ENCODE peak calls at places on chromosomes 1 and 21, in ten cellular contexts. M is AG09309; D is CD8-positive, alpha-beta T cell; Y is astrocyte of the spinal cord; U is esophagus muscularis mucosa; N is choroid plexus epithelial cell; C is heart right ventricle; B is fibroblast of pulmonary artery; X is cardiac fibroblast; O is upper lobe of left lung. G is an unnamed sample.

GRCh38 chr1:98992844-98993243 is 11.8 kb downstream of the PLPPR5 start:
- DNase-seq in Y (no peak), N (no peak), U (no peak), X (no peak), C (no peak), B (no peak), M (no peak), O (no peak), D (no peak), G (no peak)

GRCh38 chr1:78722947-78723346 is 73.3 kb downstream of the IFI44 start:
- DNase-seq in Y (peak), C (no peak), O (no peak), N (peak), M (peak), U (no peak), D (no peak), X (peak), B (peak), G (no peak)

GRCh38 chr1:237864338-237865244 is 26.1 kb downstream of the ZP4 start:
- DNase-seq in X (peak), N (peak), B (peak), Y (peak), O (peak), M (no peak), D (no peak), C (peak), U (no peak), G (peak)

GRCh38 chr1:152036316-152037216 is at the start of gene S100A11:
- DNase-seq in N (peak), D (peak), O (peak), Y (peak), C (peak), B (peak), X (peak), M (no peak), U (peak), G (no peak)

GRCh38 chr1:25544819-25545218 is 1.4 kb downstream of the LDLRAP1 start:
- DNase-seq in Y (no peak), U (no peak), N (no peak), O (no peak), M (no peak), B (no peak), C (no peak), D (no peak), X (no peak), G (no peak)

GRCh38 chr1:88610687-88611086 is 73.4 kb upstream of the PKN2 start:
- DNase-seq in Y (no peak), O (no peak), D (no peak), X (peak), U (no peak), M (no peak), B (peak), N (peak), C (no peak), G (no peak)

GRCh38 chr1:3850857-3851256 is 6.2 kb downstream of the CEP104 start:
- DNase-seq in M (no peak), D (no peak), X (no peak), O (peak), U (no peak), N (no peak), Y (no peak), B (no peak), C (no peak), G (no peak)

GRCh38 chr1:52002038-52002917 is 11.8 kb upstream of the RAB3B start:
- DNase-seq in Y (peak), M (peak), X (peak), B (peak), U (no peak), O (no peak), C (no peak), D (peak), N (peak), G (peak)

GRCh38 chr1:12460911-12461621 is 156.9 kb downstream of the DHRS3 start:
- DNase-seq in B (no peak), Y (peak), M (no peak), O (no peak), X (no peak), N (peak), U (no peak), D (no peak), C (peak), G (peak)

GRCh38 chr21:34552324-34553198 is 40.6 kb upstream of the KCNE1 start:
- DNase-seq in Y (peak), M (peak), X (peak), O (no peak), D (no peak), U (no peak), C (no peak), B (no peak), N (peak), G (peak)

GRCh38 chr1:150564051-150564991 is 15.1 kb downstream of the MCL1 start:
- DNase-seq in U (no peak), B (peak), X (peak), C (no peak), M (no peak), Y (peak), O (no peak), N (peak), D (no peak), G (no peak)

GRCh38 chr1:15934211-15935055 is 41.5 kb downstream of the ZBTB17 start:
- DNase-seq in O (peak), D (no peak), C (no peak), U (no peak), Y (no peak), X (no peak), B (no peak), M (no peak), N (no peak), G (no peak)

GRCh38 chr1:17207966-17208418 is 3.1 kb downstream of the PADI1 start:
- DNase-seq in D (peak), C (no peak), N (peak), X (peak), M (no peak), O (no peak), B (peak), U (no peak), Y (peak), G (no peak)

GRCh38 chr1:30450818-30451233 is 272.6 kb downstream of the MATN1 start:
- DNase-seq in U (peak), Y (no peak), O (no peak), D (no peak), X (no peak), B (no peak), M (no peak), N (no peak), C (no peak), G (no peak)

GRCh38 chr21:45877160-45877438 is 104.5 kb upstream of the COL6A1 start:
- DNase-seq in B (no peak), Y (no peak), X (no peak), U (no peak), C (no peak), N (no peak), O (no peak), M (no peak), D (no peak), G (no peak)

GRCh38 chr1:12015499-12015898 is 3.8 kb upstream of the MIIP start:
- DNase-seq in N (no peak), D (no peak), Y (no peak), C (no peak), U (no peak), X (no peak), M (no peak), B (no peak), O (no peak), G (no peak)

GRCh38 chr1:177355575-177355974 is 184.8 kb downstream of the BRINP2 start:
- DNase-seq in X (peak), O (no peak), U (no peak), C (no peak), B (peak), D (no peak), M (no peak), Y (peak), N (peak), G (no peak)

GRCh38 chr1:3903141-3904005 is 3.3 kb upstream of the C1orf174 start:
- DNase-seq in C (no peak), B (no peak), Y (peak), D (no peak), U (no peak), N (peak), X (no peak), O (no peak), M (no peak), G (no peak)

GRCh38 chr1:33599516-33600115 is 127.2 kb downstream of the ZSCAN20 start:
- DNase-seq in X (no peak), B (no peak), Y (no peak), O (no peak), C (no peak), U (no peak), D (no peak), M (no peak), N (no peak), G (no peak)

GRCh38 chr1:165900576-165901380 is 73.4 kb downstream of the UCK2 start:
- DNase-seq in Y (peak), U (no peak), N (peak), O (no peak), B (peak), C (no peak), D (no peak), X (no peak), M (no peak), G (no peak)

GRCh38 chr1:93061895-93062792 is 16.9 kb upstream of the MTF2 start:
- DNase-seq in O (no peak), C (no peak), D (peak), X (peak), Y (peak), M (no peak), B (peak), N (peak), U (no peak), G (no peak)

GRCh38 chr1:53086504-53087070 is 24.6 kb downstream of the PODN start:
- DNase-seq in X (no peak), D (no peak), U (no peak), N (peak), Y (no peak), C (no peak), O (no peak), M (no peak), B (no peak), G (no peak)

GRCh38 chr1:150150511-150151021 is 850 bp downstream of the PLEKHO1 start:
- DNase-seq in M (no peak), N (no peak), D (no peak), B (no peak), X (no peak), C (peak), O (peak), U (no peak), Y (no peak), G (no peak)

GRCh38 chr21:30101967-30102366 is 64.6 kb downstream of the CLDN17 start:
- DNase-seq in C (no peak), N (no peak), X (no peak), M (no peak), D (no peak), B (no peak), U (no peak), Y (no peak), O (no peak), G (peak)

GRCh38 chr21:30102881-30103280 is 63.7 kb downstream of the CLDN17 start:
- DNase-seq in C (no peak), M (no peak), X (no peak), O (no peak), N (no peak), D (no peak), B (no peak), Y (no peak), U (no peak), G (no peak)

DNA sequence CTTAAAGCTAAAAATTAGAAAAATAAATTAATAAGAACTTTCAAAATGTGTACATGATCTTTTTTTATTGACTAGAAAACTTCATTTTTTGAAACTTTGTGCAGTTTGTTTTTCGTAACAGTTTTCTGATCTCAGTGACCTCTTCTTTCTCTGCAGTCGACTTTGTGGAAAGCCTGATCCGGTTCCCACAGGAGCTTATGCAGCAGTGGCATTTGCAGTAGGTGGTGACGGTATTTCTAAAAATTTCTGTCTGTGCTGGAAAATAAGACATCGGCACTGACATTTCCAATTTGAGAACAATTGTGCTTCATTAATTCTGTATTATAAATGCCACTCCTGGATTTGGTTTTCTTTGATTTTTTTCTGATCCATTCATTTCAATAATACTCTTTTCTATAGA is 68.8 kb downstream of the CLDN17 start:
- DNase-seq in O (no peak), D (no peak), N (no peak), C (no peak), M (no peak), Y (no peak), U (no peak), B (no peak), X (no peak), G (no peak)
- H3K4me3 ChIP-seq in O (no peak), D (no peak), N (no peak), C (no peak), M (no peak), Y (no peak), U (no peak), B (no peak), X (no peak), G (no peak)

DNA sequence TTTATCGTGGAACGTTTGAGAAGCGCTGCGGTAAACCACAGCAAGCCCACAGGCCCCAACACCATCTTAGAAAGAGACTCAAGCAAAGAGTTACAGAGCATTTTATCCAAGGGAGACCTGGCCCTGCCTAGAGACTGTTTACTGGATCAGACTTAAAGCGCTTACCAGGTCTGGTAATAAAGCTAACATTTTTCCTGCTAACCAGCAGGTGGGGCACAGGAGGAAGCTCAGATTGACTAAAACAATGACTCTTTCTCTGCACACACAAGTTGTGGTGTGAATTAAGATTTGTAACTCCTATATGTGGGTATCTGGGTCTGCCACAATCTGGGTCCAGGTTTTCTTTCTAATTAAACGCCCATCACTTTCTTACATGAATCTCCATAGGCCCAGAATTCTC is 136.5 kb upstream of the ETS2 start:
- DNase-seq in M (no peak), U (no peak), B (peak), O (no peak), C (no peak), X (peak), D (no peak), Y (peak), N (peak), G (peak)
- TF ChIP-seq CTCF in M (peak), U (no peak), B (peak), O (peak), C (peak), X (peak), D (no peak), Y (peak), N (peak), G (peak)

DNA sequence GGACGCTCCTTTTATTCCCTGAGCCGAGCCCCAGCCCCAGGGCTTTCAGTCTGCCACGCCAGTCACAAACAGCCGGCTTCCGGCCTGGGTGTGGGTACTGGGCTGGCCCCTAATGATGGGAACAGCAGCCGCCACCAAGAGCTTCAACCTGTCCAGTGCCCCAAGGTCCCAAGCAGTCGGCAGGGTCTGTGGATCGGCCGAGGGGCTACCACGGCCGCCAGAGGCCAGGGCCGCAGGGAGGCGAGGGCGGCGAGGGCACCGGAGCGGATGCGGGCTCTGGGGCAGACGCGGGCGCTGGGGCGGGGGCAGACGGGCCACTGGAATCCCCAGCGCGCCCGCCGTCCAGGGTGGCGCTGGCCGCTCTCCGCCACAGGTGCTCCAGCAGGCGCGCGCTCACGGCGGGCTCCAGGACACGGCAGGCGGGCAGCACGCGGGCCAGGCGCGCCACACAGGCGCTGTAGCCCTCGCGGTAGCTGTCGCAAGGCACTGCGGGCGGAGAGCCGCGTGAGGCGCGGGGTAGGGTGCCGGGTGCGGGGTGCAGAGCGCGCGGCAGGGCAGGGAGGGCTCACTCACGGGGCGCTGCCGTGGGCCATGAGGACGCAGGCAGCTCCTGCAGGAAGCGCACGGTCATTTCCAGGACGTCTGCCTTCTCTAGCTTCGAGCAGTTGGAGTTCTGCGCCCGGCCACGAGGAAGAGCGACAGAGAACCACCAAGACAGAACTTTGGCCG is 887 bp downstream of the HES2 start:
- DNase-seq in Y (no peak), U (no peak), X (no peak), D (no peak), B (no peak), O (peak), M (no peak), N (no peak), C (no peak), G (no peak)
- H3K4me3 ChIP-seq in Y (no peak), U (peak), X (peak), D (no peak), B (no peak), O (peak), M (no peak), N (no peak), C (peak), G (peak)

GRCh38 chr1:163068716-163069115 is 445 bp upstream of the RGS4 start:
- DNase-seq in D (no peak), B (peak), C (no peak), Y (no peak), U (no peak), X (peak), M (no peak), N (peak), O (no peak), G (no peak)

GRCh38 chr1:163069655-163070277 is 605 bp downstream of the RGS4 start:
- DNase-seq in D (no peak), N (peak), B (no peak), X (no peak), U (no peak), Y (no peak), O (no peak), C (no peak), M (no peak), G (no peak)

GRCh38 chr1:163071381-163072255 is 2.5 kb downstream of the RGS4 start:
- DNase-seq in D (peak), C (peak), U (no peak), N (peak), X (peak), M (peak), Y (peak), B (peak), O (no peak), G (no peak)

GRCh38 chr1:163066686-163067085 is 2.5 kb upstream of the RGS4 start:
- DNase-seq in C (no peak), N (no peak), B (no peak), M (no peak), Y (no peak), U (no peak), X (no peak), O (no peak), D (no peak), G (no peak)

DNA sequence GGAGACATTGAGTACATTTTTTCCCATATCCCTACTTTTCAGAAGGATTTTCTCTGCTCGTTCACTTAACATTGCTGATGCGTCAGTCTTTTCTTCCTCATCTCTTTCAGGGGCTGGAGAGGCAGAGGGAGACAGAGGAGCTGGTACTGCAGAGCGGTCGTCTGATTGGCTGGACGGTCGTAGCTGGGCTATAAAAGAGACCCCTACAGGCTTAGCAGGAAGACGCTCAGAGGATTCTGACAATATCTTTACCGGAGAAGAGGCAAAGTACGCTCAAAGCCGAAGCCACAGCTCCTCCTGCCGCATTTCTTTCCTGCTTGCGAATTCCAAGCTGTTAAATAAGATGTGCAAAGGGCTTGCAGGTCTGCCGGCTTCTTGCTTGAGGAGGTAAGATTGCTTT is at the start of gene RGS4:
- DNase-seq in X (peak), D (no peak), B (peak), C (peak), N (peak), Y (peak), O (no peak), M (peak), U (no peak), G (peak)
- TF ChIP-seq CTCF in X (peak), D (no peak), B (peak), C (peak), N (peak), Y (peak), O (peak), M (peak), U (peak), G (peak)

DNA sequence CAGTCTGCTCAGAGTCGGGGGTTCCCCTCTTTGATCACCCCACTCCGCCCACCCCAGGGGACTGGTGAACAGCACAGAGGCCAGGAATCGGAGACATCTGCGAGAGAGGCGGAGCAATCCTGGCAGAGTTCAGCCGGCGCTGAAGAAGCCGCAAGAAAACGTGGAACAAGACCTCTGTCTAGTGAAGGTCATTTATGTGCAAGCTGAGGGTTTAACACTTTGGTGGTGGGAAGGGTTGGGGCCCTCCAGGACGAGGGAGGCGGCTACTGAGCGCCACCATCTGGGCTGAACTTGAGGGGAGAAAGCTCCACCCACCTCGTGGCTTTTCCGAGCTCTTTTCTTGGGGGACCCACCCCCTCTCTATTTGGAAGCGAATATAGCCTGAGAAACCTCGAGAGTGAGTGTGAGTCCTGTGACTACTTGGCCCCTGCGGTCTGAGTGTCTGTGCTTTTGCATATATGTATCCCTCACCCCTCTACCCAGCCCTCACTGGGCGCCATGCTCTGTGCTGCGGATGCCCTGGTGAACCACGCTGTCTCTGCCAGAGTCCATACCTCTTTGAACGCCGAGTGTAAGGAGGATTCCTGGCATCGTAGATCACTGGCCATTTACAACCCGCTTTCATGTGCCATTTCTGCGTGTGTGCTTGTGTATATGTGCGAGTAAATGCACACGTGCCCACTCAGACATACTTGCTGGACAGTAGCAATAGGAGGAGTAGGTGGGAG is 1.2 kb upstream of the EPHA10 start:
- DNase-seq in X (no peak), D (no peak), M (no peak), B (no peak), O (no peak), Y (no peak), N (peak), C (no peak), U (no peak), G (no peak)
- H3K4me3 ChIP-seq in X (no peak), D (no peak), M (no peak), B (no peak), O (no peak), Y (no peak), N (no peak), C (no peak), U (no peak), G (no peak)

GRCh38 chr1:179875606-179876288 is 1.9 kb downstream of the TOR1AIP2 start:
- DNase-seq in B (no peak), D (no peak), O (no peak), X (no peak), Y (no peak), U (no peak), N (no peak), C (no peak), M (no peak), G (no peak)
- TF ChIP-seq CTCF in B (no peak), D (no peak), O (no peak), X (no peak), Y (no peak), U (no peak), N (no peak), C (no peak), M (no peak), G (no peak)

GRCh38 chr1:224503161-224504118 is 68.8 kb upstream of the WDR26 start:
- DNase-seq in C (peak), O (peak), Y (peak), D (peak), N (peak), X (peak), B (peak), U (peak), M (peak), G (peak)
- H3K4me3 ChIP-seq in C (no peak), O (peak), Y (no peak), D (no peak), N (no peak), X (no peak), B (no peak), U (peak), M (no peak), G (no peak)